ENCODE peak calls at places on chromosomes 2 and 18, in six cellular contexts. One of them, this sample, is unnamed.

GRCh38 chr2:176186024-176186423 is 2.4 kb upstream of the HOXD1 start:
- DNase-seq in GM23338: no peak
- DNase-seq in GM12878: no peak
- DNase-seq in K562: no peak
- DNase-seq in HCT116: no peak
- DNase-seq in HepG2: no peak
- DNase-seq in this sample: no peak

GRCh38 chr18:77151791-77152517 is 19.4 kb upstream of the MBP start:
- DNase-seq in K562: no peak
- DNase-seq in HCT116: no peak
- DNase-seq in HepG2: no peak
- DNase-seq in GM12878: no peak
- DNase-seq in GM23338: no peak
- DNase-seq in this sample: no peak

GRCh38 chr2:139099721-139100120 is 319.5 kb upstream of the NXPH2 start:
- DNase-seq in GM12878: no peak
- DNase-seq in GM23338: no peak
- DNase-seq in K562: no peak
- DNase-seq in HepG2: no peak
- DNase-seq in HCT116: no peak
- DNase-seq in this sample: no peak

GRCh38 chr2:23360571-23361125 is 24.3 kb upstream of the KLHL29 start:
- DNase-seq in K562: peak; percentile 20
- DNase-seq in HepG2: peak; percentile 51
- DNase-seq in GM23338: peak; percentile 47
- DNase-seq in GM12878: no peak
- DNase-seq in HCT116: no peak
- DNase-seq in this sample: peak; percentile 37

GRCh38 chr2:235639885-235640284 is 146.0 kb downstream of the AGAP1 start:
- DNase-seq in HepG2: no peak
- DNase-seq in GM23338: no peak
- DNase-seq in GM12878: no peak
- DNase-seq in HCT116: no peak
- DNase-seq in K562: no peak
- DNase-seq in this sample: peak; percentile 29

GRCh38 chr18:62518460-62519375 is 4.1 kb upstream of the ZCCHC2 start:
- DNase-seq in HCT116: no peak
- DNase-seq in GM23338: no peak
- DNase-seq in HepG2: no peak
- DNase-seq in K562: peak; percentile 34
- DNase-seq in GM12878: no peak
- DNase-seq in this sample: no peak

GRCh38 chr2:96906719-96907404 is 37.0 kb upstream of the SEMA4C start:
- DNase-seq in GM23338: peak; percentile 64
- DNase-seq in K562: no peak
- DNase-seq in GM12878: no peak
- DNase-seq in HepG2: no peak
- DNase-seq in HCT116: no peak
- DNase-seq in this sample: peak; percentile 71

GRCh38 chr2:37664190-37664751 is 7.2 kb downstream of the CDC42EP3 start:
- DNase-seq in GM12878: no peak
- DNase-seq in HCT116: no peak
- DNase-seq in K562: no peak
- DNase-seq in GM23338: no peak
- DNase-seq in HepG2: no peak
- DNase-seq in this sample: no peak

DNA sequence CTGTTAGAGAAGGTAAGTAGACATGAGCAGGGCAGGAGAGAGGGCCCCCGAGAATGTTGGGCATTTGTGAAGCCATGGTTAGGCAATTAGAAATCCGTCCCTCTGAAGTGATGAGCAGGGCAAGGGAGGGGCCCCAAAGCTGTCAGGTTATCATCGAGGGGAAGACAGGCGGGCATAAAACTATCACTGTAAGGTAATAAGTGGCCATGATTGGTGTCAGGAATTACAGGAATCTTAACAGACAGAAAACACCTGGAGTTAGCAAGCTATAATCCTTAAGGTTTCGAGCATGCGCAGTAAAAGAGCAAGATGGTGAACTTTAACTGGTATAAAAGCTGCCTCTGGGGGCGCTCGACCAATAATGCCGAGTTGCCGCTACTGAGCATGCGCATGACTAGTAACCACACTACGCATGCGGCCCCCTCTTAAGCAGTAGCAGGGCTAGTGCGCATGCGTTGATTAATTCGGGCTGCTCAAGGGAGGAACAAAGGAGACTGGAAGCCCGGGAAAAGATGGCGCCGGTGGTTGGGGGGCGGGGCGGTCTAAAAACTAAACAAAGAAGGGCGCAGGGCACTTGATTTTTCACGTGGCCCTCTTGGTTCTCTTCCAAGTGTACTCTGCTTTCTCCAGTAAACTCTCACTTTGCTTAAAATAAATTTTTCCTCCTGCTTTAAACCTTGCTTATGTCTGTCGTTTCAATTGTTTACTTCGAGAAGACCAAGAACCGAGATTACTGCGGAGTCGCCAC is 5.5 kb downstream of the XRCC5 start:
- DNase-seq in K562: peak; percentile 96
- DNase-seq in HepG2: peak; percentile 100
- DNase-seq in GM23338: peak; percentile 100
- DNase-seq in HCT116: peak; percentile 98
- DNase-seq in GM12878: peak; percentile 94
- DNase-seq in this sample: peak; percentile 87
- TF ChIP-seq POLR2AphosphoS5 in K562: peak; percentile 87
- TF ChIP-seq POLR2AphosphoS5 in HepG2: peak; percentile 69
- TF ChIP-seq POLR2AphosphoS5 in GM23338: peak; percentile 68
- TF ChIP-seq POLR2AphosphoS5 in HCT116: peak; percentile 79
- TF ChIP-seq POLR2AphosphoS5 in GM12878: peak; percentile 84
- TF ChIP-seq POLR2AphosphoS5 in this sample: peak; percentile 88

GRCh38 chr18:80181642-80182461 is 65.5 kb downstream of the PARD6G start:
- DNase-seq in HCT116: no peak
- DNase-seq in K562: no peak
- DNase-seq in HepG2: peak; percentile 33
- DNase-seq in GM12878: no peak
- DNase-seq in GM23338: no peak
- DNase-seq in this sample: no peak
- H3K4me2 ChIP-seq in HCT116: no peak overlapping the region
- H3K4me2 ChIP-seq in K562: no peak overlapping the region
- H3K4me2 ChIP-seq in HepG2: no peak overlapping the region
- H3K4me2 ChIP-seq in GM12878: no peak overlapping the region
- H3K4me2 ChIP-seq in GM23338: no peak overlapping the region
- H3K4me2 ChIP-seq in this sample: no peak overlapping the region

DNA sequence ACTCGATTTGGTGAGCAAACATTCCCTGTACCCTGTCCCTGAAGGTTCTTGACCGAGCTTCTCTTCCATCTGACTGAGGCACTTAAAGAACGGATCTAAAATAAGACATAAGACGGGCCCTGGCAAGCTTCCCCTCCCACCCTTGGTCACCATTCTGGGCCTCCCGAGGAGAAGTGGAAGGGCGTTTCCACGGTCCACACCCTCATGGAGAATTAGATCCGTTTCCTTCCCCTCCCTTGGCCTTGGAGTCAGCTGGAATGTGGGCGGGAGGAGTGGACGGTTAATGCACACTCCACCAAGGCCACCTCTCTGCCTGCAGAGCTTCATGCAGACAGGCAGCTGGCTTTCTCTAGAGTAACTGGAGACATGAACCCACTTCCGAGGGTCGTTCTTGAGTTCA is 257.3 kb upstream of the APCDD1 start:
- DNase-seq in HCT116: no peak
- DNase-seq in GM12878: no peak
- DNase-seq in GM23338: no peak
- DNase-seq in HepG2: no peak
- DNase-seq in K562: no peak
- DNase-seq in this sample: no peak
- TF ChIP-seq REST in HCT116: no peak
- TF ChIP-seq REST in GM12878: no peak
- TF ChIP-seq REST in GM23338: no peak
- TF ChIP-seq REST in HepG2: no peak
- TF ChIP-seq REST in K562: no peak
- TF ChIP-seq REST in this sample: no peak

GRCh38 chr2:12170151-12170550 is 423.7 kb downstream of the LPIN1 start:
- DNase-seq in K562: no peak
- DNase-seq in HCT116: no peak
- DNase-seq in HepG2: no peak
- DNase-seq in GM12878: no peak
- DNase-seq in GM23338: no peak
- DNase-seq in this sample: no peak

GRCh38 chr2:12167525-12168317 is 421.3 kb downstream of the LPIN1 start:
- DNase-seq in HepG2: peak; percentile 60
- DNase-seq in K562: peak; percentile 62
- DNase-seq in GM12878: no peak
- DNase-seq in GM23338: peak; percentile 31
- DNase-seq in HCT116: no peak
- DNase-seq in this sample: peak; percentile 46

GRCh38 chr2:12168354-12169059 is 422.1 kb downstream of the LPIN1 start:
- DNase-seq in HCT116: no peak
- DNase-seq in HepG2: no peak
- DNase-seq in K562: no peak
- DNase-seq in GM23338: no peak
- DNase-seq in GM12878: no peak
- DNase-seq in this sample: no peak

GRCh38 chr2:12169721-12170120 is 423.3 kb downstream of the LPIN1 start:
- DNase-seq in HepG2: no peak
- DNase-seq in GM23338: no peak
- DNase-seq in K562: no peak
- DNase-seq in GM12878: no peak
- DNase-seq in HCT116: no peak
- DNase-seq in this sample: no peak

DNA sequence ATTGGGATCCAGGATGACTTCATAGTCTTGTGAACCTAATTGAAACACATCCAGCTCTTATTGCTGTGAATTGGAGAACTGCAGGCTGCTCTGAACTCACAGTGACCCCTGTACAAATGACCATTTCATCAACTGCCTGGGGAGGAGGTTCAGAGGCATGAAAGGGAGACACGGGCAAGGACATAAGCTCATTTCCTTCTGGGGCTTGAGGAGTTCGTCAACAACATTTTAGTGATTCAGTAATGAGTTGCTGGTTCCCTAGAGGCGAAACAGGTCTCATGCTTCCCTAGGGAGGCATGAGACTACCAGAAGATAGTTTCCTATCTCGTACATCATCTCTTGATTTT is 422.6 kb downstream of the LPIN1 start:
- DNase-seq in GM12878: no peak
- DNase-seq in HCT116: no peak
- DNase-seq in GM23338: no peak
- DNase-seq in HepG2: no peak
- DNase-seq in K562: peak; percentile 44
- DNase-seq in this sample: no peak
- TF ChIP-seq POLR2AphosphoS5 in GM12878: no peak
- TF ChIP-seq POLR2AphosphoS5 in HCT116: no peak
- TF ChIP-seq POLR2AphosphoS5 in GM23338: no peak
- TF ChIP-seq POLR2AphosphoS5 in HepG2: no peak
- TF ChIP-seq POLR2AphosphoS5 in K562: no peak
- TF ChIP-seq POLR2AphosphoS5 in this sample: no peak